ENCODE peak calls at places on chromosome 4, in four cellular contexts. W is Right ventricle myocardium inferior, Q is NCI-H1417, G is left ventricle myocardium superior. C is an unnamed sample.

GRCh38 chr4:151673913-151674520 is 86.8 kb downstream of the GATB start:
- DNase-seq in W (no peak), Q (no peak), G (no peak), C (no peak)

GRCh38 chr4:69773443-69773842 is 13.0 kb upstream of the SULT1B1 start:
- DNase-seq in W (no peak), Q (no peak), G (no peak), C (no peak)

GRCh38 chr4:5609265-5610007 is 98.9 kb downstream of the EVC2 start:
- DNase-seq in W (no peak), Q (peak; percentile 100), G (no peak), C (no peak)

GRCh38 chr4:69749771-69750170 is 10.6 kb downstream of the SULT1B1 start:
- DNase-seq in W (no peak), Q (no peak), G (no peak), C (no peak)

GRCh38 chr4:25069014-25069413 is 38.3 kb upstream of the LGI2 start:
- DNase-seq in W (no peak), Q (no peak), G (no peak), C (no peak)

GRCh38 chr4:10741221-10741620 is 56.7 kb upstream of the CLNK start:
- DNase-seq in W (no peak), Q (no peak), G (no peak), C (no peak)

GRCh38 chr4:11525085-11525484 is 96.4 kb upstream of the HS3ST1 start:
- DNase-seq in W (no peak), Q (no peak), G (no peak), C (no peak)

GRCh38 chr4:137370206-137370633 is 162.1 kb downstream of the PCDH18 start:
- DNase-seq in W (no peak), Q (no peak), G (no peak), C (no peak)

GRCh38 chr4:143381171-143382118 is 44.8 kb downstream of the GAB1 start:
- DNase-seq in W (peak; percentile 92), Q (peak; percentile 46), G (peak; percentile 90), C (no peak)